ENCODE peak calls at places on chromosome 13, in ten cellular contexts. O is activated T-helper 1 cell treated with anti-CD3 and anti-CD28 coated beads, Interleukin-12 subunit alpha, Interleukin-12 subunit beta, Interleukin-2, Interleukin-4 antibody, amounts not matched to agents 30 ng/mL and 10 ng/mL and 1 ng/mL, durations not matched to agents 14 hours and 24 hours and 36 hours; G is activated CD4-positive, alpha-beta T cell treated with anti-CD3 and anti-CD28 coated beads, Interleukin-2, amount 10 ng/mL, durations not matched to agents 7 days and 5 days; E is SHP77; P is stimulated activated CD4-positive, alpha-beta T cell treated with anti-CD3 and anti-CD28 coated beads, TNF-alpha, amount 100 ng/mL, for 48 hours; W is amniotic epithelial cell; S is dorsolateral prefrontal cortex; D is T-helper 2 cell; Z is ecto neural progenitor cell; C is cortex of kidney. Y is an unnamed sample.

GRCh38 chr13:93243375-93244063 is 16.9 kb downstream of the GPC6 start:
- DNase-seq in C (no peak), D (no peak), S (no peak), Z (no peak), O (no peak), W (no peak), G (no peak), P (no peak), E (no peak), Y (no peak)

GRCh38 chr13:45092668-45093067 is 27.6 kb upstream of the GTF2F2 start:
- DNase-seq in E (no peak), W (no peak), C (no peak), Z (no peak), P (no peak), G (no peak), O (no peak), S (no peak), D (no peak), Y (no peak)

GRCh38 chr13:44196186-44196751 is 177.4 kb upstream of the SERP2 start:
- DNase-seq in W (no peak), D (no peak), O (no peak), E (no peak), G (no peak), C (no peak), Z (no peak), P (no peak), S (no peak), Y (no peak)

GRCh38 chr13:46546084-46546786 is 6.7 kb upstream of the LRCH1 start:
- DNase-seq in E (no peak), C (no peak), O (no peak), S (no peak), G (no peak), P (no peak), Z (no peak), W (no peak), D (no peak), Y (no peak)

GRCh38 chr13:110106726-110107125 is 200.2 kb downstream of the COL4A1 start:
- DNase-seq in Z (no peak), C (no peak), E (no peak), D (no peak), W (peak), S (peak), P (no peak), G (no peak), O (no peak), Y (no peak)

GRCh38 chr13:80341098-80341701 is at the start of gene SPRY2:
- DNase-seq in C (peak), Z (peak), O (no peak), D (no peak), P (no peak), G (peak), E (peak), S (peak), W (peak), Y (peak)

GRCh38 chr13:20680416-20681080 is 23.0 kb upstream of the IL17D start:
- DNase-seq in O (no peak), D (no peak), S (no peak), P (no peak), C (no peak), G (no peak), Z (no peak), W (no peak), E (no peak), Y (no peak)

GRCh38 chr13:85853161-85853894 is 54.1 kb upstream of the SLITRK6 start:
- DNase-seq in G (no peak), O (no peak), W (no peak), C (no peak), E (no peak), Z (no peak), P (no peak), S (no peak), D (no peak), Y (no peak)

GRCh38 chr13:80649274-80649673 is 308.3 kb upstream of the SPRY2 start:
- DNase-seq in C (no peak), E (no peak), Z (no peak), G (no peak), W (peak), P (no peak), D (no peak), O (no peak), S (no peak), Y (no peak)

GRCh38 chr13:41457589-41458186 is 338 bp downstream of the RGCC start:
- DNase-seq in E (no peak), W (no peak), C (no peak), S (no peak), G (peak), P (no peak), D (no peak), Z (peak), O (peak), Y (peak)

GRCh38 chr13:113083402-113084061 is 22.1 kb upstream of the F7 start:
- DNase-seq in W (no peak), D (peak), C (no peak), P (no peak), O (no peak), G (no peak), S (peak), E (no peak), Z (no peak), Y (no peak)

GRCh38 chr13:43665388-43665787 is 121.4 kb downstream of the ENOX1 start:
- DNase-seq in Z (no peak), G (no peak), E (no peak), P (no peak), S (no peak), O (no peak), W (no peak), C (no peak), D (no peak), Y (no peak)

GRCh38 chr13:106176103-106176502 is 359.4 kb downstream of the EFNB2 start:
- DNase-seq in E (no peak), G (no peak), Z (no peak), W (peak), C (no peak), S (no peak), D (no peak), O (no peak), P (no peak), Y (no peak)

GRCh38 chr13:28339419-28339818 is 155.5 kb downstream of the FLT1 start:
- DNase-seq in P (no peak), S (no peak), G (no peak), C (no peak), Z (no peak), D (no peak), O (no peak), E (no peak), W (no peak), Y (no peak)

GRCh38 chr13:64551755-64552154 is 2678.4 kb downstream of the PCDH9 start:
- DNase-seq in S (no peak), O (no peak), Z (no peak), W (peak), D (no peak), C (no peak), E (peak), G (no peak), P (no peak), Y (no peak)

GRCh38 chr13:42215578-42216421 is 56.2 kb upstream of the AKAP11 start:
- DNase-seq in Z (no peak), O (peak), G (peak), S (no peak), C (no peak), D (no peak), E (no peak), P (peak), W (peak), Y (no peak)

GRCh38 chr13:79604752-79605151 is 123.8 kb downstream of the NDFIP2 start:
- DNase-seq in S (no peak), C (no peak), G (no peak), E (no peak), O (no peak), W (no peak), P (no peak), D (no peak), Z (no peak), Y (no peak)

GRCh38 chr13:113533441-113533840 is 42.9 kb upstream of the DCUN1D2 start:
- DNase-seq in D (no peak), Z (peak), E (no peak), S (no peak), O (no peak), C (no peak), P (no peak), G (no peak), W (peak), Y (peak)

GRCh38 chr13:25200783-25201182 is 28.7 kb upstream of the AMER2 start:
- DNase-seq in S (no peak), W (peak), G (no peak), Z (no peak), O (no peak), E (no peak), C (no peak), P (no peak), D (no peak), Y (no peak)

GRCh38 chr13:26025196-26025595 is 26.6 kb downstream of the SHISA2 start:
- DNase-seq in D (no peak), W (no peak), S (no peak), C (no peak), Z (no peak), G (no peak), E (peak), P (no peak), O (no peak), Y (no peak)

GRCh38 chr13:27211771-27212364 is 39.5 kb upstream of the RPL21 start:
- DNase-seq in E (no peak), O (no peak), Z (no peak), P (no peak), G (no peak), S (no peak), W (peak), D (no peak), C (no peak), Y (no peak)